ENCODE peak calls at places on chromosomes 16 and 17, in five cellular contexts. K, S, Y, Q and G are unnamed samples.

GRCh38 chr16:73095885-73096341 is 48.0 kb upstream of the ZFHX3 start:
- DNase-seq in Q (no peak), Y (no peak), K (no peak), S (no peak), G (no peak)

GRCh38 chr17:4150106-4150505 is 7.1 kb downstream of the CYB5D2 start:
- DNase-seq in S (no peak), Q (no peak), Y (no peak), K (no peak), G (no peak)

GRCh38 chr17:49146620-49147306 is 14.2 kb downstream of the B4GALNT2 start:
- DNase-seq in Y (peak; percentile 98), Q (no peak), K (no peak), S (no peak), G (no peak)

GRCh38 chr17:34076743-34077631 is 178.1 kb upstream of the CCL2 start:
- DNase-seq in S (no peak), Q (no peak), K (no peak), Y (no peak), G (no peak)

GRCh38 chr16:78321611-78322010 is 222.2 kb downstream of the WWOX start:
- DNase-seq in Y (no peak), K (no peak), S (no peak), Q (no peak), G (no peak)

GRCh38 chr17:76014100-76014924 is 12.8 kb downstream of the EVPL start:
- DNase-seq in S (peak; percentile 48), Y (no peak), K (peak; percentile 72), Q (peak; percentile 84), G (peak; percentile 64)

GRCh38 chr17:34979153-34979552 is 1.2 kb upstream of the LIG3 start:
- DNase-seq in S (no peak), Q (peak; percentile 21), K (no peak), Y (no peak), G (no peak)

GRCh38 chr16:85435298-85435697 is 177.8 kb upstream of the GSE1 start:
- DNase-seq in K (no peak), Q (no peak), S (no peak), Y (no peak), G (no peak)

GRCh38 chr16:86508028-86508946 is 2.0 kb upstream of the FOXF1 start:
- DNase-seq in Y (no peak), Q (no peak), K (no peak), S (no peak), G (no peak)

GRCh38 chr17:74442670-74443515 is 11.0 kb downstream of the GPRC5C start:
- DNase-seq in Q (peak; percentile 41), K (peak; percentile 83), S (peak; percentile 94), Y (no peak), G (no peak)

GRCh38 chr16:27315333-27316037 is 1.7 kb downstream of the IL4R start:
- DNase-seq in Y (no peak), K (peak; percentile 71), Q (peak; percentile 13), S (peak; percentile 27), G (no peak)

GRCh38 chr17:42835732-42836131 is 2.5 kb downstream of the PSME3 start:
- DNase-seq in S (no peak), Y (no peak), Q (no peak), K (no peak), G (no peak)

GRCh38 chr17:50737118-50737698 is 17.8 kb downstream of the LUC7L3 start:
- DNase-seq in Q (no peak), S (no peak), Y (no peak), K (no peak), G (no peak)

GRCh38 chr17:19812407-19812806 is 55.3 kb downstream of the ULK2 start:
- DNase-seq in Y (no peak), K (no peak), Q (peak; percentile 2), S (no peak), G (no peak)

GRCh38 chr17:65797809-65798208 is 236.4 kb upstream of the AXIN2 start:
- DNase-seq in K (no peak), Y (no peak), S (no peak), Q (peak; percentile 24), G (no peak)

GRCh38 chr16:88116121-88116900 is 165.1 kb downstream of the BANP start:
- DNase-seq in Y (no peak), S (no peak), K (no peak), Q (no peak), G (no peak)

GRCh38 chr17:30188211-30188939 is 47.1 kb downstream of the SLC6A4 start:
- DNase-seq in K (no peak), Q (no peak), S (no peak), Y (no peak), G (no peak)

GRCh38 chr17:9254841-9255240 is 233.5 kb downstream of the NTN1 start:
- DNase-seq in K (no peak), Q (no peak), Y (no peak), S (no peak), G (no peak)

GRCh38 chr16:67179421-67180080 is 4.2 kb downstream of the MATCAP1 start:
- DNase-seq in S (no peak), Y (no peak), K (no peak), Q (peak; percentile 44), G (no peak)

GRCh38 chr17:632551-632950 is 82.1 kb downstream of the VPS53 start:
- DNase-seq in K (no peak), S (no peak), Y (no peak), Q (no peak), G (no peak)

GRCh38 chr16:30565526-30565925 is 6.0 kb downstream of the ZNF688 start:
- DNase-seq in S (no peak), Q (no peak), K (no peak), Y (no peak), G (no peak)

GRCh38 chr16:47774661-47775060 is 313.5 kb downstream of the PHKB start:
- DNase-seq in S (no peak), K (no peak), Y (no peak), Q (peak; percentile 18), G (no peak)

GRCh38 chr17:2347805-2348685 is 10.7 kb downstream of the SGSM2 start:
- DNase-seq in Q (no peak), S (no peak), Y (peak; percentile 72), K (no peak), G (no peak)

GRCh38 chr16:30368792-30369090 is 1.6 kb downstream of the TBC1D10B start:
- DNase-seq in K (no peak), S (no peak), Y (no peak), Q (no peak), G (no peak)

GRCh38 chr17:69470702-69471101 is 56.2 kb downstream of the MAP2K6 start:
- DNase-seq in Q (no peak), S (no peak), Y (no peak), K (no peak), G (no peak)

GRCh38 chr17:81158688-81159590 is 6.4 kb upstream of the PVALEF start:
- DNase-seq in Y (no peak), Q (no peak), K (no peak), S (no peak), G (no peak)

GRCh38 chr17:29243792-29244191 is 2.9 kb upstream of the CRYBA1 start:
- DNase-seq in Q (peak; percentile 50), K (no peak), S (no peak), Y (no peak), G (no peak)

GRCh38 chr17:68437979-68438877 is 19.1 kb downstream of the WIPI1 start:
- DNase-seq in Y (no peak), S (peak; percentile 51), Q (peak; percentile 89), K (no peak), G (no peak)

GRCh38 chr17:42177684-42178083 is 3.3 kb downstream of the KCNH4 start:
- DNase-seq in K (no peak), Q (no peak), S (no peak), Y (no peak), G (no peak)

GRCh38 chr17:76048025-76048605 is 21.0 kb upstream of the EVPL start:
- DNase-seq in S (no peak), Q (no peak), Y (no peak), K (no peak), G (no peak)

GRCh38 chr16:82364690-82365089 is 194.7 kb upstream of the MPHOSPH6 start:
- DNase-seq in K (no peak), Y (no peak), S (no peak), Q (no peak), G (no peak)
- H3K9me3 ChIP-seq in K (no peaks in the 10 kb centered on the region), Y (no peaks in the 10 kb centered on the region), S (no peaks in the 10 kb centered on the region), Q (no peaks in the 10 kb centered on the region), G (no peaks in the 10 kb centered on the region)

GRCh38 chr16:35510701-35511100 is 2051.3 kb downstream of the TP53TG3F start:
- DNase-seq in K (no peak), Q (no peak), Y (no peak), S (no peak), G (no peak)
- H3K9me3 ChIP-seq in K (no peaks in the 10 kb centered on the region), Q (no peaks in the 10 kb centered on the region), Y (peaks cover 30% of the 10 kb centered on the region), S (peaks cover 5% of the 10 kb centered on the region), G (no peaks in the 10 kb centered on the region)

GRCh38 chr16:35686595-35686994 is 2227.2 kb downstream of the TP53TG3F start:
- DNase-seq in Y (no peak), K (no peak), S (no peak), Q (no peak), G (no peak)

GRCh38 chr16:35689764-35690163 is 2230.4 kb downstream of the TP53TG3F start:
- DNase-seq in S (no peak), K (no peak), Y (no peak), Q (no peak), G (no peak)

GRCh38 chr16:35687071-35687470 is 2227.7 kb downstream of the TP53TG3F start:
- DNase-seq in K (no peak), Y (no peak), S (no peak), Q (no peak), G (no peak)

GRCh38 chr16:35690413-35690812 is 2231.0 kb downstream of the TP53TG3F start:
- DNase-seq in Y (no peak), K (no peak), S (no peak), Q (no peak), G (no peak)

DNA sequence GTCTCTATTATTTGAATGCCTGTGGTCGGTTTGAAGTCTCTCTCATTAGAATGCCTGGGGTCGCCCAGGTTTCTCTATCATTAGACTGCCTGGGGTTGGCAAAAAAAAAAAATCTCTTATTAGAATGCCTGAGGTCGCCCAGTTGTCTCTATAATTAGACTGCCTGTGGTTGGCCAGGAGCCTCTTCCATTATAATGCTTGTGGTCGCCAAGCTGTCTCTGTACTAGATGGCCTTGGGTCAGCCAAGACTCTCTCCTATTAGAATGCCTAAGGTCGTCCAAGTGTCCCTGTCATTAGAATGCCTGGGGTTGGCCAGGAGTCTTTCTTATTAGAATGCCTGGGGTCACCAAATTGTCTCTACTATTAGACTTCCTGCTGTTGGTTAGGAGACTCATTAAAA is 2228.4 kb downstream of the TP53TG3F start:
- DNase-seq in Y (no peak), Q (no peak), K (no peak), S (no peak), G (no peak)
- H3K9me3 ChIP-seq in Y (peaks cover 52% of the 10 kb centered on the region), Q (no peaks in the 10 kb centered on the region), K (no peaks in the 10 kb centered on the region), S (peaks cover 43% of the 10 kb centered on the region), G (peaks cover 6% of the 10 kb centered on the region)

DNA sequence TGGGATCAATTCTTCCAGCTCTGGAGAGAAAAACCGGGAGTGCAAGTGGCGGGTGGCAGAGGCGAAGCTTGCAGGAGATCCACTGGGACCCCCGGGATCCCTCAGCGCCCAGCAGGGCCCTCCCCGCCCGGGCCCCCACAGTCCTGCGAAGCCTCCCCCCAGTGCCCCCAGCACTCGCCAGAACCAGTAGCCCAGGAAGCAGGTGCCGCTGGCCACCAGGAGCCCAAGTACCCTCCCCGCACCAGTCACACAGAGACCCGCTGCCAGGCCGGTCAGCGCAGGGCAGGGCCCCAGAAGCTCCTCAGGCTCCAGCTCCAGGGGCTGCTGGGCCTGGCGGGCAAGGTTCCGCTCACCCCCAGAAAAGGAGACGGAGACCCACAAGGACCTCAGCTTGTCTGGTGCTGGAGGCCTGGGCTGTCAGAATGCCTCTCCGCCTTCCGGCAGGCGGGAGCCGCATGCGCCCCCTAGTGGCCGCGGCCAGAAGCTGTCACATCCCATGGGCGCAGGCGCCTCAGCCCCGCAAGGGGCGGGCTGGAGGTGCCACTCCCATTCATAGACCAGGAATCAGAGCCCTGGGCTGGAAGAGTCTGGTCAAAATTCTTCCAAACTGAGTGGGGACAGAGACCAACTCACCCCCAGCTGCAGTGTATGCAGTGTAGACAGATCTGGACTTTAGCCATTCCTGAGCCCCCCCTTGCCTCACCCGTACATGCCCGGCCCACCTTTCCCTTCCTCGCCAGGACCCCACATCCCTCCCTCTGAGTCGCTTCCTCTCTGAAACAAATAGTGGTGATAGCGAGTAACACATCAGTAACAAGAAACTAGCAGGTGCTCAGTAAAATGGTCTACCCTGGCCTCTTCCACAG is 1002.3 kb downstream of the KCNJ18 start:
- DNase-seq in K (no peak), Y (no peak), Q (peak; percentile 56), S (no peak), G (no peak)
- H3K9me3 ChIP-seq in K (no peaks in the 10 kb centered on the region), Y (peaks cover 38% of the 10 kb centered on the region), Q (no peaks in the 10 kb centered on the region), S (peaks cover 27% of the 10 kb centered on the region), G (no peaks in the 10 kb centered on the region)